ENCODE peak calls at places on chromosomes 7 and 10, in ten cellular contexts. D is lung microvascular endothelial cell; G is GM23248; J is smooth muscle cell of the brain vasculature; O is endothelial cell; Y is anterior cingulate cortex; V is stimulated activated CD8-positive, alpha-beta memory T cell treated with anti-CD3 and anti-CD28 coated beads, Interleukin-12 subunit alpha, Interleukin-12 subunit beta, amount 100 ng/mL, for 1 hour; B is PC-9; K is NCI-H1092 treated with DMSO at 0.1 percent for 48 hours; I is cardiac fibroblast. C is an unnamed sample.

GRCh38 chr7:117682681-117683385 is 190.4 kb downstream of the CTTNBP2 start:
- DNase-seq in V (no peak), I (peak; percentile 28), B (peak; percentile 16), O (no peak), K (no peak), J (no peak), G (peak; percentile 2), Y (no peak), D (no peak), C (no peak)

GRCh38 chr10:8051109-8051781 is 3.2 kb upstream of the GATA3 start:
- DNase-seq in B (no peak), I (no peak), G (no peak), V (no peak), O (no peak), D (no peak), K (no peak), J (no peak), Y (no peak), C (no peak)

GRCh38 chr10:71878327-71879034 is 27.4 kb upstream of the PSAP start:
- DNase-seq in Y (no peak), I (no peak), D (no peak), B (no peak), O (no peak), G (no peak), V (no peak), J (no peak), K (no peak), C (no peak)

GRCh38 chr10:132071667-132072066 is 5.9 kb downstream of the JAKMIP3 start:
- DNase-seq in Y (no peak), J (no peak), O (no peak), V (no peak), D (no peak), B (no peak), I (no peak), G (no peak), K (no peak), C (no peak)

GRCh38 chr7:33836797-33837355 is 68.5 kb upstream of the BMPER start:
- DNase-seq in J (no peak), I (no peak), V (no peak), G (no peak), O (no peak), B (peak; percentile 14), Y (no peak), K (no peak), D (no peak), C (no peak)

GRCh38 chr10:47243791-47244190 is 56.2 kb upstream of the GDF10 start:
- DNase-seq in O (no peak), V (no peak), B (no peak), D (no peak), Y (no peak), I (no peak), J (no peak), G (no peak), K (no peak), C (no peak)

GRCh38 chr10:101234333-101234732 is 5.1 kb upstream of the LBX1 start:
- DNase-seq in B (no peak), O (no peak), K (no peak), J (no peak), Y (no peak), I (no peak), G (no peak), D (no peak), V (no peak), C (no peak)

GRCh38 chr10:82242778-82243177 is 367.8 kb downstream of the NRG3 start:
- DNase-seq in V (no peak), I (no peak), D (no peak), O (no peak), K (no peak), Y (no peak), B (no peak), J (no peak), G (no peak), C (no peak)

GRCh38 chr10:11642558-11642957 is 31.1 kb upstream of the USP6NL start:
- DNase-seq in D (no peak), B (no peak), J (no peak), Y (no peak), I (no peak), K (no peak), V (no peak), O (no peak), G (no peak), C (no peak)

GRCh38 chr10:103668351-103669242 is 175.1 kb downstream of the NEURL1 start:
- DNase-seq in V (no peak), Y (peak; percentile 27), B (no peak), K (no peak), I (peak; percentile 71), J (no peak), G (peak; percentile 94), D (peak; percentile 60), O (no peak), C (no peak)

GRCh38 chr7:5679741-5680473 is 101.6 kb downstream of the RNF216 start:
- DNase-seq in Y (no peak), O (no peak), G (no peak), J (no peak), K (no peak), I (peak; percentile 29), D (no peak), V (no peak), B (no peak), C (no peak)

C was measured in putamen.